ENCODE peak calls at places on chromosome 20, in seven cellular contexts. E is GM04504; F is adrenal gland; K is NCI-H526 treated with DMSO at 0.1 percent for 48 hours; T is hippocampal formation; H is GM10248; M is activated CD4-positive, CD25-positive, alpha-beta regulatory T cell. G is an unnamed sample.

GRCh38 chr20:23233341-23233740 is 117.2 kb upstream of the NXT1 start:
- DNase-seq in E (no peak), F (no peak), K (no peak), T (no peak), H (no peak), M (no peak), G (no peak)

GRCh38 chr20:2801459-2801728 is 967 bp upstream of the CPXM1 start:
- DNase-seq in E (no peak), F (no peak), K (no peak), T (no peak), H (no peak), M (no peak), G (no peak)

GRCh38 chr20:33465536-33466302 is 22.2 kb upstream of the SNTA1 start:
- DNase-seq in E (no peak), F (no peak), K (peak), T (peak), H (no peak), M (no peak), G (peak)

GRCh38 chr20:16260911-16261310 is 312.3 kb downstream of the KIF16B start:
- DNase-seq in E (no peak), F (no peak), K (no peak), T (no peak), H (no peak), M (no peak), G (no peak)

GRCh38 chr20:32667030-32667429 is 6.7 kb downstream of the C20orf203 start:
- DNase-seq in E (no peak), F (no peak), K (no peak), T (no peak), H (no peak), M (no peak), G (no peak)

GRCh38 chr20:9119776-9120175 is 50.9 kb downstream of the PLCB4 start:
- DNase-seq in E (no peak), F (peak), K (no peak), T (peak), H (no peak), M (no peak), G (peak)

GRCh38 chr20:8073024-8073832 is 53.7 kb upstream of the TMX4 start:
- DNase-seq in E (peak), F (peak), K (no peak), T (no peak), H (no peak), M (no peak), G (no peak)

GRCh38 chr20:4813839-4814695 is 92.4 kb downstream of the PRND start:
- DNase-seq in E (no peak), F (peak), K (no peak), T (no peak), H (peak), M (no peak), G (no peak)

GRCh38 chr20:2673453-2673852 is 9.4 kb upstream of the IDH3B start:
- DNase-seq in E (no peak), F (no peak), K (no peak), T (no peak), H (no peak), M (no peak), G (no peak)